ENCODE peak calls at places on chromosomes 13 and 19, in eight cellular contexts. N is thoracic aorta, L is ovary, C is thyroid gland, H is heart left ventricle, M is psoas muscle, P is breast epithelium, D is right atrium auricular region. B is an unnamed sample. For H3K27me3 and H3K4me1, the result is how much of the 10 kb centered on the place peaks cover.

GRCh38 chr19:40136818-40137217 is 46.1 kb upstream of the ZNF780A start:
- DNase-seq in L (no peak), H (no peak), P (no peak), N (no peak), C (no peak), M (no peak), D (no peak), B (no peak)

GRCh38 chr19:3383121-3383722 is 16.8 kb downstream of the NFIC start:
- DNase-seq in N (no peak), H (no peak), M (peak), P (no peak), D (peak), L (peak), C (no peak), B (peak)

GRCh38 chr19:940591-941291 is 14.9 kb downstream of the ARID3A start:
- DNase-seq in L (peak), M (peak), P (peak), C (peak), D (peak), H (peak), N (peak), B (peak)

GRCh38 chr13:37163626-37164365 is 58.3 kb upstream of the CSNK1A1L start:
- DNase-seq in C (no peak), L (no peak), P (no peak), M (no peak), H (no peak), N (no peak), D (no peak), B (no peak)

GRCh38 chr19:7140137-7140536 is 70.6 kb downstream of the ZNF557 start:
- DNase-seq in M (no peak), P (no peak), L (no peak), N (no peak), D (no peak), H (no peak), C (no peak), B (no peak)

GRCh38 chr13:34037636-34038325 is 219.8 kb downstream of the RFC3 start:
- DNase-seq in H (no peak), C (no peak), L (no peak), N (no peak), P (no peak), M (no peak), D (no peak), B (no peak)

GRCh38 chr19:34667349-34668076 is 9.4 kb downstream of the SCGB2B2 start:
- DNase-seq in N (no peak), P (no peak), D (no peak), H (no peak), L (no peak), M (no peak), C (peak), B (no peak)

GRCh38 chr13:68940049-68940448 is 1167.6 kb upstream of the ATXN8OS start:
- DNase-seq in D (no peak), M (no peak), H (no peak), N (no peak), C (no peak), L (no peak), P (no peak), B (no peak)

GRCh38 chr19:18906605-18907519 is 10.9 kb upstream of the CERS1 start:
- DNase-seq in C (no peak), P (no peak), H (no peak), M (no peak), D (no peak), L (no peak), N (no peak), B (no peak)

GRCh38 chr19:46489445-46490272 is 6.0 kb downstream of the PNMA8B start:
- DNase-seq in N (peak), D (peak), C (no peak), L (peak), P (no peak), M (peak), H (peak), B (peak)

GRCh38 chr13:30617315-30618185 is at the start of gene USPL1:
- DNase-seq in M (peak), C (peak), P (peak), N (peak), H (peak), L (peak), D (peak), B (peak)
- TF ChIP-seq CTCF in M (peak), C (no peak), P (peak), N (peak), H (peak), L (peak), D (no peak), B (peak)

DNA sequence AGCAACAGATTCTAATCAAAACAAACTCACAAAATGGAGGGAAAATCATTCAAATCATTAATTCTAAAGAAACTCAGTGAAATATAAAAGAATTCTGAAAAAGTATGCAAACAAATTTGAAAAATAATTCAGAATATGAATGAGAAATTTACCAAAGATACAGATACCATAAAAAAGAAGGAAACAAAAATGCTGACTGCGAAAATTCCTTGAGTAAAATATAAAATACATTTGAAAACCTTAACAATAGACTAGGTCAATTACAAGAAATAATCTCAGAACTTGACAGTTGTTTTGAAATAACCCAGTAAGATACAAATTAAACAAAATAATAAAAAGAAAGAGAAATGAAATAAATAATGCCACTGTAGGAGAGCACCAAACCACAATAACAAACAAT is 1289.0 kb downstream of the SLITRK1 start:
- DNase-seq in D (no peak), L (no peak), N (no peak), H (no peak), M (no peak), P (no peak), C (no peak), B (no peak)
- H3K27me3 ChIP-seq in D (under half), L (under half), N (under half), H (under half), M (under half), P (under half), C (under half), B (under half)

GRCh38 chr13:106466691-106467405 is 68.6 kb downstream of the EFNB2 start:
- DNase-seq in M (no peak), P (no peak), N (no peak), L (no peak), D (no peak), H (no peak), C (no peak), B (no peak)
- H3K4me1 ChIP-seq in M (under half), P (under half), N (under half), L (under half), D (under half), H (under half), C (under half), B (under half)

GRCh38 chr13:25980255-25980654 is 71.6 kb downstream of the SHISA2 start:
- DNase-seq in D (no peak), C (peak), P (no peak), M (no peak), L (no peak), N (no peak), H (no peak), B (no peak)
- TF ChIP-seq CTCF in D (no peak), C (no peak), P (no peak), M (peak), L (no peak), N (peak), H (peak), B (peak)

GRCh38 chr19:44731622-44732021 is 16.9 kb upstream of the BCL3 start:
- DNase-seq in P (no peak), L (no peak), H (no peak), N (no peak), C (no peak), M (no peak), D (no peak), B (no peak)
- H3K27me3 ChIP-seq in P (under half), L (under half), H (under half), N (under half), C (under half), M (under half), D (under half), B (under half)

GRCh38 chr19:55115446-55116065 is 1.9 kb downstream of the PPP1R12C start:
- DNase-seq in N (no peak), H (peak), L (no peak), M (peak), C (no peak), D (no peak), P (no peak), B (no peak)

GRCh38 chr19:55117636-55118391 is at the start of gene PPP1R12C:
- DNase-seq in L (peak), M (peak), N (peak), P (peak), D (peak), C (peak), H (peak), B (peak)

GRCh38 chr19:55117063-55117635 is 288 bp downstream of the PPP1R12C start:
- DNase-seq in P (peak), C (no peak), D (no peak), H (peak), M (peak), L (peak), N (no peak), B (no peak)

GRCh38 chr19:55114566-55115145 is 2.8 kb downstream of the PPP1R12C start:
- DNase-seq in M (peak), L (no peak), C (no peak), P (no peak), D (no peak), H (no peak), N (no peak), B (no peak)

DNA sequence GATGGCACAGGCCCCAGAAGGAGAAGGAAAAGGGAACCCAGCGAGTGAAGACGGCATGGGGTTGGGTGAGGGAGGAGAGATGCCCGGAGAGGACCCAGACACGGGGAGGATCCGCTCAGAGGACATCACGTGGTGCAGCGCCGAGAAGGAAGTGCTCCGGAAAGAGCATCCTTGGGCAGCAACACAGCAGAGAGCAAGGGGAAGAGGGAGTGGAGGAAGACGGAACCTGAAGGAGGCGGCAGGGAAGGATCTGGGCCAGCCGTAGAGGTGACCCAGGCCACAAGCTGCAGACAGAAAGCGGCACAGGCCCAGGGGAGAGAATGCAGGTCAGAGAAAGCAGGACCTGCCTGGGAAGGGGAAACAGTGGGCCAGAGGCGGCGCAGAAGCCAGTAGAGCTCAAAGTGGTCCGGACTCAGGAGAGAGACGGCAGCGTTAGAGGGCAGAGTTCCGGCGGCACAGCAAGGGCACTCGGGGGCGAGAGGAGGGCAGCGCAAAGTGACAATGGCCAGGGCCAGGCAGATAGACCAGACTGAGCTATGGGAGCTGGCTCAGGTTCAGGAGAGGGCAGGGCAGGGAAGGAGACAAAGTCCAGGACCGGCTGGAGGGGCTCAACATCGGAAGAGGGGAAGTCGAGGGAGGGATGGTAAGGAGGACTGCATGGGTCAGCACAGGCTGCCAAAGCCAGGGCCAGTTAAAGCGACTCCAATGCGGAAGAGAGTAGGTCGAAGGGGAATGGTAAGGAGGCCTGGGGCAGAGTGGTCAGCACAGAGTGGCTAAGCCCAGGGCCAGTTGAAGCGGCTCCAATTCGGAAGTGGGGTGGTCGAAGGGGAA is 990 bp downstream of the PPP1R12C start:
- DNase-seq in N (no peak), C (peak), L (peak), H (peak), P (peak), D (peak), M (peak), B (peak)
- H3K4me1 ChIP-seq in N (half or more), C (half or more), L (under half), H (under half), P (under half), D (under half), M (under half), B (half or more)

GRCh38 chr13:41648314-41648935 is 191.1 kb downstream of the RGCC start:
- DNase-seq in C (no peak), M (no peak), H (no peak), N (no peak), D (no peak), L (no peak), P (no peak), B (no peak)

GRCh38 chr13:41650706-41651105 is 193.4 kb downstream of the RGCC start:
- DNase-seq in H (no peak), M (no peak), L (no peak), N (no peak), P (no peak), C (no peak), D (no peak), B (no peak)

GRCh38 chr13:41651413-41652068 is 194.2 kb downstream of the RGCC start:
- DNase-seq in N (no peak), D (no peak), C (no peak), P (no peak), L (no peak), M (no peak), H (no peak), B (no peak)

GRCh38 chr13:41652735-41653361 is 195.5 kb downstream of the RGCC start:
- DNase-seq in H (no peak), P (no peak), D (no peak), M (no peak), L (peak), C (no peak), N (no peak), B (no peak)

DNA sequence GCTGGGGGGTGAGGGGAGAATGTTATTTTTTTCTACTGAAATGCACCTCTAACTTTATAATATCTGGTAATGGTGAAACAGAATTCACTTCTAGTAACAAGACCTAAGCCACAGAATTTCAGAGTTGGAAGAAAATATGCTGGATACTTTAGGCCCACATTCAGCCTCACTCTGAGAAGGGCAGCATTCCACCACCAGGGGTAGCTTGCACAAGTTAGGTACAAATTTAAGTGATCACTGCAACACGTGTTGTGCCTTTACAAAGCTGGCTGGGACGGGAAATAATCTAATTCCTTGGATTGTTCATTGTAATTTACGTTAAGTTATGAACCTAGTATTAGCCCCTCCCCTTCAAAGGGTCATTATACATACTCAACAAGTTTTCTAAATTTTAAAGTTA is 192.3 kb downstream of the RGCC start:
- DNase-seq in M (no peak), C (no peak), P (no peak), L (no peak), D (no peak), H (no peak), N (no peak), B (no peak)
- TF ChIP-seq CTCF in M (peak), C (no peak), P (no peak), L (no peak), D (no peak), H (peak), N (no peak), B (peak)

DNA sequence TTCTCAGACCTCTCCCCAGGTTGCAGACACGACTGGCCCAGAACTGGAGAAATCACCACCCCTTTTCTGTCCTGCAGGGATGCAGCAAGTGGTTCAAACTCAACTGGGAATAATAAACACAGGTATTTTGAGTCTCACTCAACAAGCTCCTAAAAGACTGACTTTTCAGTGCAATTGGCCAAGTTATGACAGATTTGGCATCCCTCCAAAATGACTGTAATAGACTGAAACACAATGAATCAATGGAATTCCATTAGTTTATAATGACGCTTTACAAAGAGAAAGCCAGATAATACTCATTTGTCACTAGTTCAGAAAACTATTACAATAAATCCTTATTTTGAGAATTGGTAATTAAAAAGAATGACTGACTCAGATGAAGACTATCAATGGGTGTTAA is 38.1 kb downstream of the MIPEP start:
- DNase-seq in M (no peak), P (no peak), H (no peak), D (no peak), C (no peak), L (no peak), N (no peak), B (no peak)
- H3K27me3 ChIP-seq in M (under half), P (under half), H (under half), D (under half), C (under half), L (under half), N (under half), B (under half)

GRCh38 chr13:99681695-99682094 is 180.4 kb downstream of the TM9SF2 start:
- DNase-seq in H (no peak), N (no peak), L (no peak), D (no peak), C (no peak), M (no peak), P (no peak), B (no peak)
- H3K4me1 ChIP-seq in H (under half), N (under half), L (under half), D (under half), C (under half), M (under half), P (under half), B (under half)

GRCh38 chr19:51664131-51664530 is 17.5 kb upstream of the SIGLEC14 start:
- DNase-seq in H (no peak), D (no peak), P (no peak), C (no peak), N (no peak), M (no peak), L (no peak), B (no peak)

GRCh38 chr19:51664997-51665396 is 18.4 kb upstream of the SIGLEC14 start:
- DNase-seq in L (no peak), P (no peak), N (no peak), D (no peak), M (no peak), H (no peak), C (no peak), B (no peak)

GRCh38 chr19:51663650-51664049 is 17.0 kb upstream of the SIGLEC14 start:
- DNase-seq in D (no peak), P (no peak), N (no peak), L (no peak), C (no peak), H (no peak), M (no peak), B (no peak)

GRCh38 chr19:51660975-51661600 is 14.5 kb upstream of the SIGLEC14 start:
- DNase-seq in P (peak), M (peak), L (peak), N (no peak), C (peak), D (no peak), H (peak), B (peak)
- TF ChIP-seq CTCF in P (no peak), M (peak), L (peak), N (peak), C (no peak), D (no peak), H (peak), B (peak)